ENCODE peak calls at places on chromosome 7, in seven cellular contexts. One of them, this sample, is unnamed.

GRCh38 chr7:114341648-114342047 is 73.0 kb upstream of the FOXP2 start:
- DNase-seq in foreskin melanocyte: no peak
- DNase-seq in stimulated activated CD4-positive, alpha-beta T cell treated with anti-CD3 and anti-CD28 coated beads, TNF-alpha, amount 100 ng/mL, for 48 hours: no peak
- DNase-seq in prostate gland: no peak
- DNase-seq in DMS79: no peak
- DNase-seq in aorta: no peak
- DNase-seq in GM04504: no peak
- DNase-seq in this sample: no peak

GRCh38 chr7:128427289-128427891 is 17.6 kb upstream of the IMPDH1 start:
- DNase-seq in DMS79: peak
- DNase-seq in aorta: no peak
- DNase-seq in stimulated activated CD4-positive, alpha-beta T cell treated with anti-CD3 and anti-CD28 coated beads, TNF-alpha, amount 100 ng/mL, for 48 hours: no peak
- DNase-seq in foreskin melanocyte: peak
- DNase-seq in prostate gland: peak
- DNase-seq in GM04504: no peak
- DNase-seq in this sample: peak

GRCh38 chr7:2818653-2819052 is 25.5 kb downstream of the GNA12 start:
- DNase-seq in DMS79: no peak
- DNase-seq in prostate gland: no peak
- DNase-seq in aorta: no peak
- DNase-seq in stimulated activated CD4-positive, alpha-beta T cell treated with anti-CD3 and anti-CD28 coated beads, TNF-alpha, amount 100 ng/mL, for 48 hours: no peak
- DNase-seq in foreskin melanocyte: no peak
- DNase-seq in GM04504: no peak
- DNase-seq in this sample: no peak

GRCh38 chr7:134290286-134290685 is 26.4 kb downstream of the SLC35B4 start:
- DNase-seq in stimulated activated CD4-positive, alpha-beta T cell treated with anti-CD3 and anti-CD28 coated beads, TNF-alpha, amount 100 ng/mL, for 48 hours: no peak
- DNase-seq in foreskin melanocyte: no peak
- DNase-seq in aorta: no peak
- DNase-seq in DMS79: no peak
- DNase-seq in GM04504: no peak
- DNase-seq in prostate gland: no peak
- DNase-seq in this sample: no peak

GRCh38 chr7:135291809-135292253 is 58.2 kb downstream of the STRA8 start:
- DNase-seq in GM04504: no peak
- DNase-seq in DMS79: no peak
- DNase-seq in prostate gland: no peak
- DNase-seq in foreskin melanocyte: no peak
- DNase-seq in aorta: no peak
- DNase-seq in stimulated activated CD4-positive, alpha-beta T cell treated with anti-CD3 and anti-CD28 coated beads, TNF-alpha, amount 100 ng/mL, for 48 hours: no peak
- DNase-seq in this sample: no peak

GRCh38 chr7:51299391-51300133 is 17.0 kb downstream of the COBL start:
- DNase-seq in GM04504: no peak
- DNase-seq in prostate gland: no peak
- DNase-seq in aorta: no peak
- DNase-seq in stimulated activated CD4-positive, alpha-beta T cell treated with anti-CD3 and anti-CD28 coated beads, TNF-alpha, amount 100 ng/mL, for 48 hours: no peak
- DNase-seq in foreskin melanocyte: no peak
- DNase-seq in DMS79: no peak
- DNase-seq in this sample: no peak

GRCh38 chr7:155363146-155363539 is 65.5 kb downstream of the INSIG1 start:
- DNase-seq in foreskin melanocyte: no peak
- DNase-seq in GM04504: no peak
- DNase-seq in stimulated activated CD4-positive, alpha-beta T cell treated with anti-CD3 and anti-CD28 coated beads, TNF-alpha, amount 100 ng/mL, for 48 hours: no peak
- DNase-seq in DMS79: no peak
- DNase-seq in aorta: peak
- DNase-seq in prostate gland: no peak
- DNase-seq in this sample: no peak

GRCh38 chr7:108331971-108332370 is 124.3 kb downstream of the NRCAM start:
- DNase-seq in foreskin melanocyte: no peak
- DNase-seq in DMS79: no peak
- DNase-seq in aorta: no peak
- DNase-seq in GM04504: no peak
- DNase-seq in prostate gland: no peak
- DNase-seq in stimulated activated CD4-positive, alpha-beta T cell treated with anti-CD3 and anti-CD28 coated beads, TNF-alpha, amount 100 ng/mL, for 48 hours: no peak
- DNase-seq in this sample: no peak

GRCh38 chr7:140778975-140779374 is 82.5 kb downstream of the NDUFB2 start:
- DNase-seq in prostate gland: no peak
- DNase-seq in foreskin melanocyte: no peak
- DNase-seq in GM04504: no peak
- DNase-seq in stimulated activated CD4-positive, alpha-beta T cell treated with anti-CD3 and anti-CD28 coated beads, TNF-alpha, amount 100 ng/mL, for 48 hours: no peak
- DNase-seq in aorta: no peak
- DNase-seq in DMS79: no peak
- DNase-seq in this sample: no peak

GRCh38 chr7:151114151-151115090 is 28.1 kb downstream of the AGAP3 start:
- DNase-seq in DMS79: no peak
- DNase-seq in prostate gland: peak
- DNase-seq in foreskin melanocyte: no peak
- DNase-seq in GM04504: no peak
- DNase-seq in aorta: no peak
- DNase-seq in stimulated activated CD4-positive, alpha-beta T cell treated with anti-CD3 and anti-CD28 coated beads, TNF-alpha, amount 100 ng/mL, for 48 hours: no peak
- DNase-seq in this sample: no peak

GRCh38 chr7:93836111-93836510 is 54.4 kb downstream of the TFPI2 start:
- DNase-seq in prostate gland: no peak
- DNase-seq in GM04504: no peak
- DNase-seq in stimulated activated CD4-positive, alpha-beta T cell treated with anti-CD3 and anti-CD28 coated beads, TNF-alpha, amount 100 ng/mL, for 48 hours: no peak
- DNase-seq in foreskin melanocyte: no peak
- DNase-seq in aorta: no peak
- DNase-seq in DMS79: no peak
- DNase-seq in this sample: no peak

GRCh38 chr7:13945670-13946069 is 43.8 kb downstream of the ETV1 start:
- DNase-seq in stimulated activated CD4-positive, alpha-beta T cell treated with anti-CD3 and anti-CD28 coated beads, TNF-alpha, amount 100 ng/mL, for 48 hours: no peak
- DNase-seq in prostate gland: no peak
- DNase-seq in foreskin melanocyte: no peak
- DNase-seq in DMS79: peak
- DNase-seq in GM04504: peak
- DNase-seq in aorta: no peak
- DNase-seq in this sample: no peak

GRCh38 chr7:111137296-111138195 is 46.6 kb downstream of the LRRN3 start:
- DNase-seq in DMS79: no peak
- DNase-seq in GM04504: no peak
- DNase-seq in foreskin melanocyte: no peak
- DNase-seq in stimulated activated CD4-positive, alpha-beta T cell treated with anti-CD3 and anti-CD28 coated beads, TNF-alpha, amount 100 ng/mL, for 48 hours: peak
- DNase-seq in aorta: peak
- DNase-seq in prostate gland: no peak
- DNase-seq in this sample: no peak

GRCh38 chr7:45103958-45104843 is 7.3 kb downstream of the TBRG4 start:
- DNase-seq in GM04504: no peak
- DNase-seq in foreskin melanocyte: no peak
- DNase-seq in aorta: peak
- DNase-seq in DMS79: no peak
- DNase-seq in stimulated activated CD4-positive, alpha-beta T cell treated with anti-CD3 and anti-CD28 coated beads, TNF-alpha, amount 100 ng/mL, for 48 hours: no peak
- DNase-seq in prostate gland: no peak
- DNase-seq in this sample: no peak

GRCh38 chr7:94272821-94273583 is 121.7 kb upstream of the COL1A2 start:
- DNase-seq in DMS79: no peak
- DNase-seq in foreskin melanocyte: no peak
- DNase-seq in prostate gland: no peak
- DNase-seq in aorta: no peak
- DNase-seq in GM04504: no peak
- DNase-seq in stimulated activated CD4-positive, alpha-beta T cell treated with anti-CD3 and anti-CD28 coated beads, TNF-alpha, amount 100 ng/mL, for 48 hours: no peak
- DNase-seq in this sample: no peak

GRCh38 chr7:25296086-25296485 is 67.8 kb upstream of the NPVF start:
- DNase-seq in stimulated activated CD4-positive, alpha-beta T cell treated with anti-CD3 and anti-CD28 coated beads, TNF-alpha, amount 100 ng/mL, for 48 hours: no peak
- DNase-seq in aorta: no peak
- DNase-seq in GM04504: no peak
- DNase-seq in prostate gland: no peak
- DNase-seq in foreskin melanocyte: no peak
- DNase-seq in DMS79: no peak
- DNase-seq in this sample: no peak

GRCh38 chr7:127158659-127159058 is 94.1 kb downstream of the GRM8 start:
- DNase-seq in prostate gland: no peak
- DNase-seq in GM04504: no peak
- DNase-seq in aorta: no peak
- DNase-seq in foreskin melanocyte: no peak
- DNase-seq in stimulated activated CD4-positive, alpha-beta T cell treated with anti-CD3 and anti-CD28 coated beads, TNF-alpha, amount 100 ng/mL, for 48 hours: no peak
- DNase-seq in DMS79: no peak
- DNase-seq in this sample: no peak

GRCh38 chr7:112744818-112745217 is 45.4 kb downstream of the TMEM168 start:
- DNase-seq in aorta: no peak
- DNase-seq in foreskin melanocyte: no peak
- DNase-seq in stimulated activated CD4-positive, alpha-beta T cell treated with anti-CD3 and anti-CD28 coated beads, TNF-alpha, amount 100 ng/mL, for 48 hours: no peak
- DNase-seq in GM04504: no peak
- DNase-seq in DMS79: no peak
- DNase-seq in prostate gland: no peak
- DNase-seq in this sample: no peak

GRCh38 chr7:57328963-57329362 is 121.0 kb upstream of the ZNF716 start:
- DNase-seq in GM04504: no peak
- DNase-seq in prostate gland: no peak
- DNase-seq in aorta: no peak
- DNase-seq in foreskin melanocyte: no peak
- DNase-seq in stimulated activated CD4-positive, alpha-beta T cell treated with anti-CD3 and anti-CD28 coated beads, TNF-alpha, amount 100 ng/mL, for 48 hours: no peak
- DNase-seq in DMS79: no peak
- DNase-seq in this sample: no peak

GRCh38 chr7:138980575-138981285 is 459 bp downstream of the KIAA1549 start:
- DNase-seq in aorta: no peak
- DNase-seq in GM04504: no peak
- DNase-seq in foreskin melanocyte: peak
- DNase-seq in DMS79: no peak
- DNase-seq in prostate gland: no peak
- DNase-seq in stimulated activated CD4-positive, alpha-beta T cell treated with anti-CD3 and anti-CD28 coated beads, TNF-alpha, amount 100 ng/mL, for 48 hours: peak
- DNase-seq in this sample: no peak

This sample was measured in GDM1.